ENCODE peak calls at places on chromosomes 12 and 14, in five cellular contexts. P is neural progenitor cell, U is GM23338, A is PC-3, S is hepatocyte. C is an unnamed sample.

GRCh38 chr12:38544357-38545066 is 227.9 kb downstream of the ALG10B start:
- DNase-seq in P (peak), U (peak), A (no peak), S (no peak), C (no peak)

GRCh38 chr12:132399092-132400010 is 70.0 kb upstream of the GALNT9 start:
- DNase-seq in P (no peak), U (no peak), A (no peak), S (no peak), C (no peak)

GRCh38 chr12:107126688-107127481 is 33.5 kb upstream of the CRY1 start:
- DNase-seq in P (no peak), U (peak), A (peak), S (peak), C (peak)

GRCh38 chr14:52025310-52025709 is 36.0 kb downstream of the RTRAF start:
- DNase-seq in P (no peak), U (no peak), A (peak), S (no peak), C (peak)

GRCh38 chr12:46459111-46459510 is 86.5 kb upstream of the SLC38A2 start:
- DNase-seq in P (no peak), U (peak), A (no peak), S (no peak), C (peak)

GRCh38 chr12:127125607-127126259 is 1141.2 kb upstream of the TMEM132C start:
- DNase-seq in P (no peak), U (no peak), A (peak), S (peak), C (peak)

GRCh38 chr14:59249029-59249428 is 60.6 kb downstream of the DAAM1 start:
- DNase-seq in P (peak), U (peak), A (no peak), S (no peak), C (no peak)

GRCh38 chr12:57216931-57217871 is 607 bp downstream of the NXPH4 start:
- DNase-seq in P (no peak), U (peak), A (peak), S (no peak), C (peak)

GRCh38 chr12:19288603-19289244 is 150.6 kb upstream of the AEBP2 start:
- DNase-seq in P (peak), U (peak), A (peak), S (peak), C (peak)

GRCh38 chr12:24574538-24574937 is 374.4 kb downstream of the BCAT1 start:
- DNase-seq in P (no peak), U (no peak), A (no peak), S (no peak), C (no peak)

DNA sequence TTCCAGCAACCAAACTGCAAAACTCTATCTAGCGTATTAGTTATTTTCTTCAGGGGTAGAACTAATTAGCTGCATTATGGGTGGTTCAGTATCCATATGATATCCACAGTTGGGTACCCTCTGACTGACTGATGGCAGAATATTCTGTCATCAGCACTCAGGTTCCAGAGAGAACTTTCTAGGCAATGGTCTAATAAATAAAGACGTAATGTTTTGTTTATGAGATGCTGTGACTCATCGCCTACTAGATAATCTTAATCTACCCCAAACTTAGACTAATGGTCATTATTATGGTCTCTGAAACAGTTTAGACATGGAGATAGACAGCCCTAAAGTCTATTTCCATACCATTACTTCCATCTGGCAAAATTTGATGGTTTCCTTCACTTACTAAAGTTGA is 220.1 kb downstream of the MED13L start:
- DNase-seq in P (no peak), U (no peak), A (no peak), S (no peak), C (peak)
- TF ChIP-seq EZH2phosphoT487 in P (no peak), U (no peak), A (no peak), S (no peak), C (no peak)

DNA sequence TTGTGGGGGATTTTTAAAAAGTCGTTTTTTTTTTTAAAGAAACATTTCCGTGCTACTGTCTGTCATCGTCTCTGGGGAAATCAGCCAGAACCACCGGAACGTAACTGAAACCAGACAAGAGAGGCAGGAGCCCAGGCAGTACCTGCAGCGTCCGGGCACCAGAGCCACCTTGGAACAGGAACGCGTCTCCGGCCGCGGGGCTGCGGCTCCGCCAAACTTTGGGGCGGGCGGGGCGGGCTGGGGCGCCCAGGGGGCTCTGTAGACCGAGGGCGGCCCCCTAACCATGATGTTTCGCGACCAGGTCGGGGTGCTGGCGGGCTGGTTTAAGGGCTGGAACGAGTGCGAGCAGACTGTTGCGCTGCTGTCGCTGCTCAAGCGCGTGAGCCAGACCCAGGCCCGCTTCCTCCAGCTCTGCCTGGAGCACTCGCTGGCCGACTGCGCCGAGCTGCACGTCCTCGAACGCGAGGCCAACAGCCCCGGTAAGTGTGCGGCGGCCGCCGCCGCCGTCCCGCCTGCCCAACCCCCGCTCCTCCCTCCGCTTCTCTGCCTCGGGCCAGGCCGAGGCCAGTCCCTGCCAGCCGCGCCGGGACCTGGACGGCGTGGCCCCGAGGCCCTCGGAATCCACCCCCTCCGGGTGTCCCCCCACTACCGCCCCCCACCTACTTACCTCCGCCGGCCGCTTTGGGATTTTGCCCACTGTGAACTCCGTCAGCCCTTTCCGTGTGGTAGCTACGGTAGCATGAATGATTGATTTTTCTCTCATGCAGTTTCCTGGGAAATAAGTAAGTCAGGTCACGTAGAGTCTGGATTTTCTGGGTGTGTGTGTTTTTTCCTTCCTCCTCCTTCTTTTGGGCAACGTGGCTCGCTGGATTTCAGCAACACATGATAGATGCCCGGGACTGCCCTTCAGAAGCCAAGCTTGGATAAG is 970 bp downstream of the SAMD4A start:
- DNase-seq in P (peak), U (peak), A (peak), S (peak), C (peak)
- H2AFZ ChIP-seq in P (peak), U (peak), A (peak), S (peak), C (peak)

DNA sequence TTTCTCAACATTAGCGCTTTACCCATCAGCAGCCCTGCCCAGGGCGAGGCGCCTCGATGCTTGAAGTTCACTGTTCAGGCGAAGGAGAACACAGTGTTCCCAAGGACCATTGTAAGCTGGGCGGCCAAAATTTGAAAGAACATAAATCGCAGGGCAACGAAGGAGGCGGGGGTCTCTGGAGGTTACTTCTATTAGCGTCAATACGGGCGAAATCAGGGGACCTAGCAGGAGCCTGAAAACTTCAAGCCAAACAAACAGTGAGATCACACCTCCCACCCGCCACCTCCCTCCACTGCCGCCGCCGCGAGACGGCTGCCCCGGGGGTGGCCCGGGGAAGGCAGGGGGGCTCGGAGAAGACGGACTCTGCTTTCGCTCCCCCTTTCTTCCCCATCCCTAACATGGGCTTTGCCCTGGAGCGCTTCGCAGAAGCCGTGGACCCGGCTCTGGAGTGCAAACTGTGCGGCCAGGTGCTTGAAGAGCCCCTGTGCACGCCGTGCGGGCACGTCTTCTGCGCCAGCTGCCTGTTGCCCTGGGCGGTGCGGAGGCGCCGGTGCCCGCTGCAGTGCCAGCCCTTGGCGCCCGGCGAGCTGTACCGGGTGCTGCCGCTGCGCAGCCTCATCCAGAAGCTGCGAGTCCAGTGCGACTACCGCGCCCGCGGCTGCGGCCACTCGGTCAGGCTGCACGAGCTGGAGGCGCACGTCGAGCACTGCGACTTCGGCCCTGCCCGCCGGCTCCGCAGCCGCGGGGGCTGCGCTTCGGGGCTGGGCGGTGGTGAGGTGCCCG is at the start of gene PDZRN4:
- DNase-seq in P (peak), U (peak), A (no peak), S (peak), C (no peak)
- TF ChIP-seq EZH2 in P (peak), U (peak), A (no peak), S (peak), C (no peak)

GRCh38 chr12:31600252-31600651 is 9.3 kb upstream of the DENND5B start:
- DNase-seq in P (no peak), U (peak), A (no peak), S (no peak), C (no peak)

GRCh38 chr12:31599053-31599452 is 8.1 kb upstream of the DENND5B start:
- DNase-seq in P (no peak), U (no peak), A (no peak), S (no peak), C (no peak)

GRCh38 chr12:31600764-31601163 is 9.8 kb upstream of the DENND5B start:
- DNase-seq in P (no peak), U (no peak), A (no peak), S (no peak), C (no peak)

GRCh38 chr12:31605531-31605930 is 14.6 kb upstream of the DENND5B start:
- DNase-seq in P (no peak), U (no peak), A (no peak), S (no peak), C (no peak)

GRCh38 chr12:31603546-31604009 is 12.6 kb upstream of the DENND5B start:
- DNase-seq in P (no peak), U (no peak), A (no peak), S (no peak), C (no peak)
- TF ChIP-seq EZH2phosphoT487 in P (no peak), U (no peak), A (no peak), S (no peak), C (no peak)

GRCh38 chr12:99746538-99746937 is 99.0 kb downstream of the GARIN6 start:
- DNase-seq in P (peak), U (peak), A (peak), S (no peak), C (no peak)
- H2AFZ ChIP-seq in P (no peak), U (no peak), A (no peak), S (no peak), C (no peak)

C was measured in GM23248.